ENCODE peak calls at places on chromosomes 2 and 18, in four cellular contexts. One of them, this sample, is unnamed.

GRCh38 chr2:193701484-193701883 is 1506.8 kb upstream of the TMEFF2 start:
- DNase-seq in K562: no peak
- DNase-seq in WTC11: no peak
- DNase-seq in HepG2: no peak
- DNase-seq in this sample: no peak

GRCh38 chr2:96144481-96145027 is 686 bp downstream of the DUSP2 start:
- DNase-seq in K562: no peak
- DNase-seq in WTC11: peak
- DNase-seq in HepG2: no peak
- DNase-seq in this sample: no peak

GRCh38 chr2:14903709-14904374 is 271.3 kb downstream of the LRATD1 start:
- DNase-seq in K562: peak
- DNase-seq in WTC11: peak
- DNase-seq in HepG2: peak
- DNase-seq in this sample: peak

GRCh38 chr2:224847961-224848850 is 132.0 kb upstream of the CCDC195 start:
- DNase-seq in K562: no peak
- DNase-seq in WTC11: no peak
- DNase-seq in HepG2: no peak
- DNase-seq in this sample: peak

GRCh38 chr2:85783796-85784195 is 30.0 kb downstream of the ATOH8 start:
- DNase-seq in K562: peak
- DNase-seq in WTC11: no peak
- DNase-seq in HepG2: no peak
- DNase-seq in this sample: no peak

GRCh38 chr2:83650897-83651296 is 808.2 kb downstream of the SUCLG1 start:
- DNase-seq in K562: no peak
- DNase-seq in WTC11: no peak
- DNase-seq in HepG2: no peak
- DNase-seq in this sample: no peak

GRCh38 chr18:54269924-54270844 is 867 bp downstream of the POLI start:
- DNase-seq in K562: no peak
- DNase-seq in WTC11: peak
- DNase-seq in HepG2: peak
- DNase-seq in this sample: peak

GRCh38 chr18:62486290-62486964 is 36.4 kb upstream of the ZCCHC2 start:
- DNase-seq in K562: peak
- DNase-seq in WTC11: no peak
- DNase-seq in HepG2: peak
- DNase-seq in this sample: no peak

GRCh38 chr2:101518470-101519172 is 43.7 kb upstream of the RFX8 start:
- DNase-seq in K562: peak
- DNase-seq in WTC11: peak
- DNase-seq in HepG2: peak
- DNase-seq in this sample: peak

GRCh38 chr2:187431911-187432310 is 16.1 kb downstream of the CALCRL start:
- DNase-seq in K562: no peak
- DNase-seq in WTC11: no peak
- DNase-seq in HepG2: peak
- DNase-seq in this sample: no peak

GRCh38 chr2:139544452-139544851 is 764.3 kb upstream of the NXPH2 start:
- DNase-seq in K562: no peak
- DNase-seq in WTC11: no peak
- DNase-seq in HepG2: no peak
- DNase-seq in this sample: no peak

GRCh38 chr2:8211384-8211783 is 470.5 kb upstream of the ID2 start:
- DNase-seq in K562: no peak
- DNase-seq in WTC11: no peak
- DNase-seq in HepG2: peak
- DNase-seq in this sample: no peak

DNA sequence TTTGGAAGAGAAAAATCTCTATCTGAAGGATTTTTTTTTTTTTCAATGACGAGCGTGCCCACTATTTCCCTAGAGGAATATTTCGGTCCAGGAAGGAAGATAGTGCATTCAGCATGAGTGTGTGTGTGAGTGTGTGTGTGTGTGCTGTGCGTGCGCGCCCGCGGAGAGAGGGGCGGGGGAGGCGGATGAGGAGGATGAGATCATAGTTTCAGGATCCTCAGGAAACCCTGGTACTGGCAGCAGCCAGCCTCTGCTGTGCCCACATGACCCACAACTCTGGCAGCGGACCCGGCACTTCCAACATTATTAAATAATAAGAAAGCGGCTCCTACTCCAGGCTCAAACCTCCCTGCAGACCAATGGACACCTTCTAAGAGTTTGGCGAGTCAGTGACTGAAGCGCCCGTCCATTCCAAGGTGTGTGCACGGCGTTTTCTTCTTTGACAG is 217.0 kb upstream of the DTNA start:
- DNase-seq in K562: no peak
- DNase-seq in WTC11: peak
- DNase-seq in HepG2: peak
- DNase-seq in this sample: peak
- TF ChIP-seq ELF4 in K562: no peak
- TF ChIP-seq ELF4 in WTC11: no peak
- TF ChIP-seq ELF4 in HepG2: no peak
- TF ChIP-seq ELF4 in this sample: no peak

GRCh38 chr2:222169346-222169745 is 129.5 kb downstream of the PAX3 start:
- DNase-seq in K562: no peak
- DNase-seq in WTC11: no peak
- DNase-seq in HepG2: no peak
- DNase-seq in this sample: no peak
- TF ChIP-seq ELF4 in K562: no peak
- TF ChIP-seq ELF4 in WTC11: no peak
- TF ChIP-seq ELF4 in HepG2: no peak
- TF ChIP-seq ELF4 in this sample: no peak

GRCh38 chr2:238239872-238240760 is at the start of gene HES6:
- DNase-seq in K562: peak
- DNase-seq in WTC11: peak
- DNase-seq in HepG2: peak
- DNase-seq in this sample: peak

GRCh38 chr2:238240761-238241711 is 1.2 kb upstream of the HES6 start:
- DNase-seq in K562: peak
- DNase-seq in WTC11: peak
- DNase-seq in HepG2: no peak
- DNase-seq in this sample: peak

GRCh38 chr2:238238766-238239551 is 879 bp downstream of the HES6 start:
- DNase-seq in K562: peak
- DNase-seq in WTC11: no peak
- DNase-seq in HepG2: no peak
- DNase-seq in this sample: peak

GRCh38 chr2:238238311-238238765 is 1.5 kb downstream of the HES6 start:
- DNase-seq in K562: no peak
- DNase-seq in WTC11: no peak
- DNase-seq in HepG2: no peak
- DNase-seq in this sample: no peak

GRCh38 chr2:238239552-238239871 is 326 bp downstream of the HES6 start:
- DNase-seq in K562: no peak
- DNase-seq in WTC11: peak
- DNase-seq in HepG2: no peak
- DNase-seq in this sample: peak
- TF ChIP-seq ELF4 in K562: no peak
- TF ChIP-seq ELF4 in WTC11: no peak
- TF ChIP-seq ELF4 in HepG2: no peak
- TF ChIP-seq ELF4 in this sample: no peak

DNA sequence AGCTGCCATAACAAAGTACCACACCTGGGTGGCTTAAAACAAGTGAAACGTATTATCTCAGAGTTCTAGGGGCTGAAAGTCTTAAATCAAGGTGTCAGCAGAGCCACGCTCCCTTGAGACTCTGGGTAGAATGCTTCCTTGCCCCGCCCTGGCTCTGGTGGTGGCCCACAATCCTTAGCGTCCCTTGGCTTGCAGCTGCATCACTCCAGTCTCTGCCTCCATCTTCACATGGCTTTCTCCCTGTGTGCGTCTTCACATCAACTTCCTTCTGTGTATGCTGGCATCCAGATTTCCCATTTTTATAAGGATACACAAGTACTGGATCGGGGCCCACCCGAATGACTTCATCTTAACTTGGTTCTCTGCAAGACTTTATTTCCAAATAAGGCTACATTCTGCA is 62.5 kb downstream of the MRO start:
- DNase-seq in K562: no peak
- DNase-seq in WTC11: no peak
- DNase-seq in HepG2: no peak
- DNase-seq in this sample: no peak
- TF ChIP-seq ELF4 in K562: no peak
- TF ChIP-seq ELF4 in WTC11: no peak
- TF ChIP-seq ELF4 in HepG2: no peak
- TF ChIP-seq ELF4 in this sample: no peak

GRCh38 chr2:31136732-31137131 is 1.5 kb downstream of the GALNT14 start:
- DNase-seq in K562: no peak
- DNase-seq in WTC11: no peak
- DNase-seq in HepG2: no peak
- DNase-seq in this sample: no peak
- TF ChIP-seq ELF4 in K562: no peak
- TF ChIP-seq ELF4 in WTC11: no peak
- TF ChIP-seq ELF4 in HepG2: no peak
- TF ChIP-seq ELF4 in this sample: no peak

GRCh38 chr2:65056990-65057375 is 767 bp downstream of the CEP68 start:
- DNase-seq in K562: no peak
- DNase-seq in WTC11: no peak
- DNase-seq in HepG2: no peak
- DNase-seq in this sample: no peak

GRCh38 chr2:65059071-65059470 is 2.9 kb downstream of the CEP68 start:
- DNase-seq in K562: no peak
- DNase-seq in WTC11: no peak
- DNase-seq in HepG2: no peak
- DNase-seq in this sample: no peak

GRCh38 chr2:65056215-65056989 is at the start of gene CEP68:
- DNase-seq in K562: peak
- DNase-seq in WTC11: peak
- DNase-seq in HepG2: peak
- DNase-seq in this sample: peak

GRCh38 chr2:65055427-65056214 is 595 bp upstream of the CEP68 start:
- DNase-seq in K562: peak
- DNase-seq in WTC11: peak
- DNase-seq in HepG2: no peak
- DNase-seq in this sample: no peak

DNA sequence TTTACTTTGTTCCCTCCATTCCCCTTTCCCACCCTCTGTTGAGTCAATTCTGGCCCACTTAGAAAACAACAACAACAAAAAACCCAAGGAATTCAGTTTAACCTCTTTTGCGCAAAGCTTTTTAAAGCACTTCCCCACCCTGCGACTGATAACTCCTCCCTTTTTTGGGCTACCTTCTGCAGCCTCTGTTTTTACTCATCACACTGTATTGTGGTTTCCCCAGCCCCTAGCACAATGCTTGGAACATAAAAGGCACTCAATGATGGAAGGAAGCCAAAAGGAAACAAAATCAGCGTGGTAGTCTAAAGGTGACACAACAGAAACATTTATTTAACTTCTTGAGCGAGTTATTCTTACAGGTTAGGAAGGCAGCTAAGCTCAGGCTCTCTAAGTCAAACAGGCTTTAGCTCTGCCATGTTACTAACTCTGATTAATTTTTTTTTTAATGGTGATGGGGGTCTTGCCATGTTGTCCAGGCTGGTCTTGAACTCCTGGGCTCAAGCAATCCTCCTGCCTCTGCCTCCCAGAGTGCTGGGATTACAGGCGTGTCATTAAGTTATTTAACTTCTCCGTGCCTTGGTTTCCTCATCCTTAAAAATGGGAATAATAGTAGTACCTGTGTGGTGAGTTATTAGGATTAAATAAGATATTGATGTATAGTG is 1.3 kb downstream of the CEP68 start:
- DNase-seq in K562: no peak
- DNase-seq in WTC11: no peak
- DNase-seq in HepG2: peak
- DNase-seq in this sample: no peak
- TF ChIP-seq ELF4 in K562: no peak
- TF ChIP-seq ELF4 in WTC11: no peak
- TF ChIP-seq ELF4 in HepG2: no peak
- TF ChIP-seq ELF4 in this sample: no peak

DNA sequence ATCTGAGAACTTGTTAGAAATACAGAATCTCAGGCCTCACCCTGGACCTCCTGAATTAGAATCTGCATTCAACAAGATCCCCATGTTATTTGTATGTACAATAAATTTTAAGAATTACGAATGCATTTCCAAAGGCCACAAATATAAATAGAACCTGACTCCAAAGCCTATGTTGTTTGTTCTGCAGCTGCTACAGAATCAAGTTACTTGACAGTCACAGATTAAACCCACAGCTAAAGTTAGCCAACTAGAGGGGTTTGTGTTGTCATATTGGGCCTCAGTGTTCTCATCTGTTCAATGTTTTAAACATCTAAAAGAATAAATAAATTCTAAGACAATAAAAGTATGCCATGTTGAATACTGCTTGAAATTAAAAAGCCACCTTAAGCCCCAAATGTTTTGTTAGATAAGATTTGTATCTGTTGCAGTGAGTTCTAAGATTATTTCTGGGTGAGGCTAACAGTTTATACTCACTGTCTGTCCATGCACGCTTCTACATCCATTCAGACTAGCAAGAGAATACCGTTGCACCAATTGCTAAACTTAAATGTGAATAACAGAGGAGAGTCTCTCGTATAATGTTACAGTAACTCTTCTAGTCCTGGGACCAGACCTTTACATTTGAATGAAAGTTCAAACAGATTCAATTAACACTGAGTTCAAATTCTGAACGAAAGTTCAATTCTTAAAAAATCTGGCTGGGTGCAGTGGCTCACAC is 200.4 kb downstream of the MEMO1 start:
- DNase-seq in K562: no peak
- DNase-seq in WTC11: no peak
- DNase-seq in HepG2: no peak
- DNase-seq in this sample: no peak
- TF ChIP-seq ELF4 in K562: no peak
- TF ChIP-seq ELF4 in WTC11: no peak
- TF ChIP-seq ELF4 in HepG2: no peak
- TF ChIP-seq ELF4 in this sample: no peak

This sample was measured in HEK293T.